ENCODE peak calls at places on chromosome 10, in five cellular contexts. Y is K562, P is A549, K is SK-N-SH, I is GM12878. A is an unnamed sample.
A peak's percentile ranks its signal among the peaks of the same experiment; 100 is the strongest.

GRCh38 chr10:68517188-68517587 is 10.1 kb downstream of the SLC25A16 start:
- DNase-seq in P (no peak), I (no peak), Y (no peak), K (no peak), A (peak; percentile 14)

GRCh38 chr10:69749180-69750010 is 52.3 kb upstream of the COL13A1 start:
- DNase-seq in I (no peak), Y (no peak), K (no peak), P (no peak), A (peak; percentile 59)

GRCh38 chr10:42149722-42150427 is 488.5 kb downstream of the ZNF33B start:
- DNase-seq in K (peak; percentile 5), I (no peak), Y (peak; percentile 2), P (no peak), A (no peak)

GRCh38 chr10:96124230-96125141 is 5.6 kb upstream of the ZNF518A start:
- DNase-seq in Y (peak; percentile 79), K (peak; percentile 30), P (peak; percentile 66), I (no peak), A (peak; percentile 36)

GRCh38 chr10:100338434-100339036 is 8.5 kb upstream of the SCD start:
- DNase-seq in Y (peak; percentile 69), K (peak; percentile 78), P (peak; percentile 85), I (no peak), A (peak; percentile 45)

GRCh38 chr10:86585037-86585725 is 63.6 kb upstream of the WAPL start:
- DNase-seq in P (peak; percentile 81), I (peak; percentile 38), Y (peak; percentile 70), K (peak; percentile 86), A (peak; percentile 48)

GRCh38 chr10:11165591-11166543 is 148.2 kb downstream of the CELF2 start:
- DNase-seq in Y (peak; percentile 84), K (peak; percentile 71), P (peak; percentile 5), I (no peak), A (no peak)

GRCh38 chr10:310976-311639 is 175.9 kb downstream of the ZMYND11 start:
- DNase-seq in P (no peak), Y (no peak), K (no peak), I (no peak), A (peak; percentile 56)

GRCh38 chr10:125844673-125845300 is 21.4 kb downstream of the BCCIP start:
- DNase-seq in K (no peak), I (no peak), Y (no peak), P (no peak), A (no peak)

GRCh38 chr10:42596196-42596595 is 42.2 kb downstream of the ZNF33B start:
- DNase-seq in Y (no peak), K (no peak), P (no peak), I (no peak), A (peak; percentile 2)

GRCh38 chr10:34254596-34254995 is 560.5 kb downstream of the PARD3 start:
- DNase-seq in I (peak; percentile 12), P (peak; percentile 48), Y (no peak), K (peak; percentile 28), A (peak; percentile 48)

GRCh38 chr10:79108728-79109127 is 40.0 kb downstream of the ZMIZ1 start:
- DNase-seq in P (no peak), K (no peak), Y (no peak), I (no peak), A (no peak)

GRCh38 chr10:11515596-11516418 is 95.6 kb downstream of the USP6NL start:
- DNase-seq in K (peak; percentile 55), I (peak; percentile 67), P (peak; percentile 28), Y (peak; percentile 55), A (peak; percentile 70)

GRCh38 chr10:14671383-14671782 is 103.3 kb downstream of the FAM107B start:
- DNase-seq in K (no peak), Y (no peak), I (no peak), P (peak; percentile 47), A (no peak)

GRCh38 chr10:78542536-78542935 is 508.9 kb downstream of the RPS24 start:
- DNase-seq in I (no peak), P (no peak), K (no peak), Y (no peak), A (no peak)

GRCh38 chr10:48253970-48254657 is 20.4 kb downstream of the FRMPD2 start:
- DNase-seq in Y (no peak), I (no peak), K (no peak), P (no peak), A (no peak)

GRCh38 chr10:45183174-45183573 is 132.2 kb downstream of the OR13A1 start:
- DNase-seq in K (no peak), Y (no peak), I (no peak), P (no peak), A (no peak)
- TF ChIP-seq RCOR1 in K (no peak), Y (no peak), I (no peak), P (no peak), A (no peak)

DNA sequence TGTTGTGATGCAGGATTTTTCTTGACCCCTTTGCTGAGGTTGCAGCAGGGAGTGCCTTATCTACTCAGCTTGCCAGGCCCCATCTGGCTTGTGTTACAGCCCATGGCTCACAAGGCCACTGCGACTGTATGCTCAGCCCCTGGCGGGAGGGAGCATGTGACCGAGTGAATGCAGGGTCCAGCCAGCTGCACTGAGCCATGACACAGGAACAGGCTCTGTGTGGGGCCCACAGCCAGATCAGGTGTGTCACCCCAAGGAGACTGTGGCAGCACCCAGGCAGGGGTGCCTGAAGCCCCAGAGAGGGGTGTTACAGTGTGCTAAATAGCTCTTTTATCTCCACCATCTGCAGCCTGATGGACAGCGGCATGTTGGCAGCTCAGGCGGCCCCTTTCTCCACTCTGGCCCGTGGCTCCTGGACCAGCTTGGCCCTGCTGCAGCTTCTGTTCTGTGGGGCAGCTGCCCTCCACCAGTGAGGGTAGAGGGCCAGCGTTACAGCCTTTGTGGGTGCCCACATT is 2.6 kb upstream of the PCBD1 start:
- DNase-seq in K (peak; percentile 88), I (no peak), Y (peak; percentile 42), P (no peak), A (no peak)
- TF ChIP-seq RCOR1 in K (peak; percentile 70), I (no peak), Y (peak; percentile 62), P (no peak), A (no peak)

GRCh38 chr10:21907436-21907835 is 96.1 kb downstream of the DNAJC1 start:
- DNase-seq in P (no peak), I (no peak), K (no peak), Y (no peak), A (no peak)

GRCh38 chr10:21899736-21900135 is 103.8 kb downstream of the DNAJC1 start:
- DNase-seq in I (no peak), K (no peak), Y (peak; percentile 14), P (no peak), A (peak; percentile 19)

GRCh38 chr10:21910798-21911197 is 92.7 kb downstream of the DNAJC1 start:
- DNase-seq in K (no peak), P (no peak), I (no peak), Y (no peak), A (no peak)

GRCh38 chr10:21904930-21905329 is 98.6 kb downstream of the DNAJC1 start:
- DNase-seq in I (no peak), P (no peak), Y (no peak), K (no peak), A (no peak)
- TF ChIP-seq RCOR1 in I (no peak), P (no peak), Y (no peak), K (no peak), A (no peak)

GRCh38 chr10:73850205-73850604 is 24.1 kb downstream of the CAMK2G start:
- DNase-seq in P (no peak), I (no peak), Y (no peak), K (no peak), A (no peak)

GRCh38 chr10:73848821-73849489 is 25.4 kb downstream of the CAMK2G start:
- DNase-seq in P (peak; percentile 94), K (peak; percentile 91), I (peak; percentile 85), Y (peak; percentile 90), A (peak; percentile 78)

GRCh38 chr10:73853196-73853595 is 21.2 kb downstream of the CAMK2G start:
- DNase-seq in Y (no peak), K (no peak), P (no peak), I (no peak), A (no peak)

GRCh38 chr10:73854310-73854709 is 20.0 kb downstream of the CAMK2G start:
- DNase-seq in K (no peak), Y (no peak), I (no peak), P (no peak), A (no peak)

GRCh38 chr10:73850863-73851461 is 23.4 kb downstream of the CAMK2G start:
- DNase-seq in I (no peak), Y (no peak), K (peak; percentile 52), P (no peak), A (peak; percentile 50)
- TF ChIP-seq RCOR1 in I (no peak), Y (no peak), K (no peak), P (no peak), A (no peak)

GRCh38 chr10:116740971-116741370 is 1.4 kb downstream of the HSPA12A start:
- DNase-seq in Y (no peak), K (peak; percentile 65), P (no peak), I (no peak), A (no peak)

GRCh38 chr10:116744163-116744788 is 1.9 kb upstream of the HSPA12A start:
- DNase-seq in P (no peak), Y (no peak), I (no peak), K (no peak), A (no peak)

GRCh38 chr10:116742367-116743265 is at the start of gene HSPA12A:
- DNase-seq in Y (peak; percentile 84), P (peak; percentile 78), K (peak; percentile 95), I (no peak), A (peak; percentile 89)

GRCh38 chr10:116743266-116744064 is 1.1 kb upstream of the HSPA12A start:
- DNase-seq in I (no peak), Y (no peak), K (no peak), P (no peak), A (no peak)

DNA sequence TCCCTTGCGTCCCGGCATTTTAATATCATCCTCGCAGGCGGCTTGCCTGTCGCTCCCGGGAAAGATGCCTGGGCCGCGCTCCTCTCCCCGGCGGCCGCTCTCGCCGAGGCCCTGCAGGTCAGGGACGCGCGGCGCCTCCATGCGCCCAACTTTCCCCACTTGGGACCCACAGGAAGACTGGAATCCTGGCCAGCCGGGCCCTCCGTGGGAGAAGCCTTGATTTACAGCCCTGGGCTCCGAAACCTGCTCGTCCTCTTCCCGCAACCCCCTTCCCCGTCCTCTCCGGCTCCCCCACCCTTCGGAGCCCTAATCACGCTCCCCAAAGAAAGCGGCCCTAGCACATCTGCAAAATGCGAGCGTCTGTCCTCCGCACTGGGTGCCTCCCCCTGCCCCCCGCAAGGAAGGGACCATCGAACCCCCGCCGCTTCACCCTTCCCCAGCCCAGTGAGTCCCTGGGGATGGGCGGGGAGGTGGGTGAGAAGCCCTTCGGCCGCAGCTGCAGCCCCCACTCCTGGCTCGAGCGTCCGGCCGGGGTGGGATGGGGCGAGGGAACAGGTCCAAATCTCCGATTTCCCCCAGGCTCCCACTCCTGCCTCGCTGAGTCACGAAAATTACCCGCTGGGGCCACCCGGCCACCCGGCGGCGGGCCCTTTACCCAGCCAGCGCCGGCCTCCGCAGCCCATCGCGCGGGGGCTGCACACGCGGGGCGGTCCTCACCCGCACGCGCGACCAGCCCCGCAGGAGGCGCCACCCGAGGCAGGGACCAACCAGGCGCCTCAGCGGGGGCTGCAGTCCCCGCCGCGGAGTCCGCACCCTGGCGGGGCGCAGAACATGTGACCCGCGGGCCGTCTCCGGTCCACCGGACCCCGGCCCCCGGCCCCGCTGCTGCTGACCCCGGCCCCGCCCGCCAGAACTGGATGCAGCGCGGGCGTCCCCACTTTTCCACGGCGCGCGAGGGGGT is 695 bp downstream of the HSPA12A start:
- DNase-seq in Y (peak; percentile 9), K (peak; percentile 78), P (no peak), I (no peak), A (no peak)
- TF ChIP-seq RCOR1 in Y (no peak), K (no peak), P (no peak), I (no peak), A (no peak)

GRCh38 chr10:63515002-63515763 is 6.0 kb upstream of the REEP3 start:
- DNase-seq in P (no peak), Y (no peak), I (no peak), K (no peak), A (peak; percentile 33)
- TF ChIP-seq RCOR1 in P (no peak), Y (no peak), I (no peak), K (no peak), A (no peak)

A was measured in IMR-90.